ENCODE peak calls at places on chromosomes 7 and 10, in ten cellular contexts. L is psoas muscle, M is lower leg skin, O is brain microvascular endothelial cell, W is endothelial cell, S is Peyer's patch, Q is lung, D is choroid plexus epithelial cell, H is fibroblast of the aortic adventitia, V is GM10248. K is an unnamed sample.

GRCh38 chr7:2452074-2452507 is 24.1 kb downstream of the GRIFIN start:
- DNase-seq in L (no peak), M (no peak), O (no peak), W (no peak), S (no peak), Q (no peak), D (no peak), H (no peak), V (peak), K (peak)

GRCh38 chr7:129906700-129907099 is 46.1 kb downstream of the UBE2H start:
- DNase-seq in L (no peak), M (no peak), O (no peak), W (no peak), S (no peak), Q (no peak), D (no peak), H (peak), V (no peak), K (no peak)

GRCh38 chr7:22270371-22270770 is 86.6 kb downstream of the RAPGEF5 start:
- DNase-seq in L (no peak), M (no peak), O (no peak), W (no peak), S (no peak), Q (no peak), D (no peak), H (peak), V (no peak), K (no peak)

GRCh38 chr7:103380395-103381191 is 33.1 kb downstream of the PSMC2 start:
- DNase-seq in L (no peak), M (no peak), O (no peak), W (no peak), S (no peak), Q (no peak), D (peak), H (peak), V (no peak), K (no peak)

GRCh38 chr10:42744134-42744701 is 38.4 kb upstream of the BMS1 start:
- DNase-seq in L (no peak), M (no peak), O (no peak), W (no peak), S (no peak), Q (no peak), D (no peak), H (no peak), V (no peak), K (no peak)

GRCh38 chr10:11757452-11757819 is 15.3 kb downstream of the ECHDC3 start:
- DNase-seq in L (peak), M (peak), O (peak), W (no peak), S (no peak), Q (peak), D (peak), H (peak), V (no peak), K (no peak)

GRCh38 chr7:103325744-103326143 is 18.8 kb downstream of the DNAJC2 start:
- DNase-seq in L (no peak), M (no peak), O (no peak), W (no peak), S (no peak), Q (no peak), D (no peak), H (no peak), V (no peak), K (no peak)

GRCh38 chr10:89478085-89478738 is 57.2 kb downstream of the SLC16A12 start:
- DNase-seq in L (no peak), M (no peak), O (peak), W (no peak), S (no peak), Q (no peak), D (peak), H (no peak), V (peak), K (peak)

GRCh38 chr10:119357389-119358139 is 150.2 kb downstream of the GRK5 start:
- DNase-seq in L (no peak), M (no peak), O (no peak), W (no peak), S (no peak), Q (no peak), D (no peak), H (peak), V (no peak), K (no peak)

GRCh38 chr10:119353438-119353837 is 146.1 kb downstream of the GRK5 start:
- DNase-seq in L (no peak), M (no peak), O (no peak), W (no peak), S (no peak), Q (no peak), D (no peak), H (no peak), V (no peak), K (no peak)

GRCh38 chr10:119358140-119358512 is 150.8 kb downstream of the GRK5 start:
- DNase-seq in L (no peak), M (no peak), O (no peak), W (no peak), S (no peak), Q (no peak), D (no peak), H (no peak), V (no peak), K (no peak)

GRCh38 chr10:119358567-119358966 is 151.2 kb downstream of the GRK5 start:
- DNase-seq in L (no peak), M (no peak), O (no peak), W (no peak), S (no peak), Q (no peak), D (no peak), H (no peak), V (no peak), K (no peak)

DNA sequence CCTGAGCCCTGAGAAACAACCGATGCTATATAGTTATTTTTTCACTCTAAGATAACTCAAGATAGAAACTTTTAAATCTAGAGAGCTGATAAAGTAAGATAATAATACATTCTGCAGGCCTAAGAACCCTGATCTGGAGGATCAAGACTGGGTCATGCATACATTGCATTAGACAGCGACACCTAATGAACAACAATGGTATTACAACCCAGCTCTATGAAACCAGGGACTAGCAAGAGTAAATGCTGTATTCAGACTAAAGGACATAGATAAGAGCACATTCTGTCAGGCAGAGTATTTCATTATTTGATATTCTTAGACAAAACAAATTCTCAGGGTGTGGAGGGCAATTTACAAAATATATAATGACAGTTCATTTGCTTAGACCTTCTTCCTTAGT is 148.6 kb downstream of the GRK5 start:
- DNase-seq in L (no peak), M (no peak), O (no peak), W (no peak), S (no peak), Q (no peak), D (peak), H (no peak), V (no peak), K (no peak)
- TF ChIP-seq CTCF in L (peak), M (no peak), O (peak), W (peak), S (peak), Q (no peak), D (peak), H (peak), V (no peak), K (no peak)

GRCh38 chr10:1160561-1160961 is 104.4 kb downstream of the WDR37 start:
- DNase-seq in L (no peak), M (no peak), O (no peak), W (no peak), S (peak), Q (no peak), D (no peak), H (no peak), V (no peak), K (no peak)
- TF ChIP-seq CTCF in L (no peak), M (no peak), O (no peak), W (no peak), S (no peak), Q (no peak), D (no peak), H (no peak), V (no peak), K (no peak)

DNA sequence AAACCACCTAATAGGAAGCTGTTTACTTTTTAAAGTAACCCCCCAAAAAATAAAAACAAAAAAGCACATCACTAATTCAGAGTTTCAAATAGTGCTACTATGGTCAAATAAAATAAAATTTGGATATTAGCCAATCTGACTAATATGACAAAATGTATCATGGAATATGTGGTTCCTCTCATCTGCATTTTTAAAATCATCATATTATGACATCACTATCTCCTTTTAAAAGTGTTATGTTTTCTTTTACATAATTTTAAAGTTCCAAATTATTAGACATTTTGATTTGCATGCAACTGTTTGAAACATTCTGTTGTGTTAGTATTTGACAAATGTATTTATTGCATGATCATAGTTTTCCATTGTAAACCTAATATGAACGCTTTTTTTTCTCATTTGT is 110.4 kb downstream of the AASS start:
- DNase-seq in L (no peak), M (no peak), O (no peak), W (no peak), S (no peak), Q (no peak), D (no peak), H (no peak), V (no peak), K (no peak)
- TF ChIP-seq CTCF in L (no peak), M (no peak), O (no peak), W (no peak), S (no peak), Q (no peak), D (no peak), H (no peak), V (no peak), K (no peak)

GRCh38 chr10:116998172-116998571 is 6.8 kb downstream of the SHTN1 start:
- DNase-seq in L (no peak), M (no peak), O (no peak), W (no peak), S (no peak), Q (no peak), D (no peak), H (no peak), V (no peak), K (no peak)

GRCh38 chr10:117002206-117002605 is 2.8 kb downstream of the SHTN1 start:
- DNase-seq in L (no peak), M (no peak), O (no peak), W (no peak), S (no peak), Q (no peak), D (no peak), H (no peak), V (no peak), K (no peak)

GRCh38 chr10:117003336-117003735 is 1.7 kb downstream of the SHTN1 start:
- DNase-seq in L (no peak), M (no peak), O (no peak), W (no peak), S (no peak), Q (no peak), D (no peak), H (no peak), V (no peak), K (no peak)

GRCh38 chr10:117001144-117001543 is 3.8 kb downstream of the SHTN1 start:
- DNase-seq in L (no peak), M (no peak), O (no peak), W (no peak), S (no peak), Q (no peak), D (no peak), H (no peak), V (no peak), K (no peak)

GRCh38 chr10:117000580-117000979 is 4.4 kb downstream of the SHTN1 start:
- DNase-seq in L (no peak), M (no peak), O (no peak), W (no peak), S (no peak), Q (no peak), D (peak), H (no peak), V (no peak), K (no peak)
- TF ChIP-seq CTCF in L (no peak), M (no peak), O (peak), W (no peak), S (no peak), Q (no peak), D (peak), H (no peak), V (no peak), K (no peak)

DNA sequence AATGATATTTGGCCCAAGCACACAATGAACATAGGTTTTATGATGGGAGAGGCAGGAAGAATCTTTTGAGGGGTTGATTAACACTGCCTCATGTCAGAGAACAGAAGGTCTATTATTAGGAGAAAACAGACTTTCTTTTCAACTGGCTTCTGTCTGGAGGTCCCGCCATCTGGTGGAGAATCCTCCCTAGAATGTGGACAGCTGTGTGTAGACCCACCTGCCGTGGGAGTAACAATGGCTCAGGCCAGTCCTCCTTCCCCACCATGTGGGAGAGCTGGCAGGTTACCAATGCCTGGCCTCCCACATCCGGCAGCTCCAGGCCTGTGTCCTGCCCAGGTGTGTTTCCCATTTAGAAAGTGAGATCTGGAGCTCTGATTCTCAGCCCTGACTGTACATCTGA is 70.4 kb upstream of the AOAH start:
- DNase-seq in L (no peak), M (no peak), O (no peak), W (no peak), S (no peak), Q (no peak), D (no peak), H (no peak), V (no peak), K (no peak)
- TF ChIP-seq CTCF in L (no peak), M (no peak), O (peak), W (no peak), S (no peak), Q (no peak), D (peak), H (no peak), V (no peak), K (no peak)